ENCODE peak calls at places on chromosomes 16 and 17, in nine cellular contexts. Y is CD4-positive, CD25-positive, alpha-beta regulatory T cell; U is right lobe of liver; F is body of pancreas; K is IMR-90; I is lower lobe of right lung; N is upper lobe of left lung; C is CD8-positive, alpha-beta T cell; X is HepG2. L is an unnamed sample.

GRCh38 chr17:28350271-28350670 is 7.1 kb downstream of the POLDIP2 start:
- ATAC-seq in Y (no peak), U (no peak), F (no peak), K (no peak), I (no peak), N (no peak), C (no peak), X (no peak), L (no peak)

GRCh38 chr17:17666111-17666714 is 15.0 kb upstream of the RAI1 start:
- ATAC-seq in Y (no peak), U (no peak), F (no peak), K (peak), I (no peak), N (no peak), C (no peak), X (peak), L (no peak)

GRCh38 chr17:69175812-69176517 is 34.3 kb upstream of the ABCA6 start:
- ATAC-seq in Y (no peak), U (peak), F (no peak), K (peak), I (peak), N (peak), C (no peak), X (peak), L (no peak)

GRCh38 chr17:18944646-18945045 is 7.3 kb upstream of the SLC5A10 start:
- ATAC-seq in Y (no peak), U (no peak), F (no peak), K (no peak), I (no peak), N (no peak), C (no peak), X (no peak), L (no peak)

GRCh38 chr16:49463529-49463928 is 89.9 kb downstream of the C16orf78 start:
- ATAC-seq in Y (peak), U (no peak), F (no peak), K (no peak), I (peak), N (no peak), C (peak), X (no peak), L (no peak)

GRCh38 chr17:76051571-76051970 is 20.7 kb downstream of the SRP68 start:
- ATAC-seq in Y (no peak), U (no peak), F (no peak), K (no peak), I (peak), N (no peak), C (no peak), X (no peak), L (no peak)

GRCh38 chr16:30473231-30474061 is 904 bp downstream of the ITGAL start:
- ATAC-seq in Y (peak), U (peak), F (no peak), K (no peak), I (peak), N (peak), C (peak), X (peak), L (no peak)

GRCh38 chr17:75090871-75091854 is 3.4 kb downstream of the SLC16A5 start:
- ATAC-seq in Y (no peak), U (peak), F (no peak), K (no peak), I (no peak), N (no peak), C (no peak), X (peak), L (no peak)

GRCh38 chr17:57293077-57293476 is 36.8 kb downstream of the MSI2 start:
- ATAC-seq in Y (no peak), U (no peak), F (peak), K (no peak), I (no peak), N (no peak), C (no peak), X (peak), L (no peak)

GRCh38 chr16:23274968-23275367 is 27.1 kb upstream of the SCNN1B start:
- ATAC-seq in Y (no peak), U (no peak), F (no peak), K (no peak), I (no peak), N (no peak), C (no peak), X (peak), L (no peak)

GRCh38 chr16:57977418-57978069 is 6.6 kb upstream of the CNGB1 start:
- ATAC-seq in Y (no peak), U (peak), F (no peak), K (no peak), I (no peak), N (no peak), C (no peak), X (peak), L (no peak)

GRCh38 chr16:10922328-10923145 is 19.7 kb downstream of the DEXI start:
- ATAC-seq in Y (no peak), U (peak), F (no peak), K (peak), I (peak), N (peak), C (no peak), X (peak), L (peak)

GRCh38 chr17:83200231-83200699 is 120.9 kb downstream of the METRNL start:
- ATAC-seq in Y (peak), U (peak), F (peak), K (no peak), I (peak), N (peak), C (peak), X (no peak), L (peak)

GRCh38 chr17:56886288-56886721 is 27.5 kb downstream of the TRIM25 start:
- ATAC-seq in Y (no peak), U (peak), F (no peak), K (no peak), I (no peak), N (no peak), C (no peak), X (peak), L (no peak)

GRCh38 chr16:456891-457483 is 31.5 kb downstream of the RAB11FIP3 start:
- ATAC-seq in Y (no peak), U (peak), F (peak), K (peak), I (no peak), N (peak), C (no peak), X (peak), L (peak)

GRCh38 chr16:49958474-49958873 is 66.6 kb upstream of the CNEP1R1 start:
- ATAC-seq in Y (no peak), U (no peak), F (no peak), K (no peak), I (peak), N (no peak), C (no peak), X (no peak), L (no peak)

GRCh38 chr16:2511128-2511785 is 2.5 kb upstream of the ATP6V0C start:
- ATAC-seq in Y (no peak), U (no peak), F (no peak), K (peak), I (no peak), N (no peak), C (no peak), X (no peak), L (peak)

GRCh38 chr17:57889892-57890856 is 40.3 kb upstream of the MRPS23 start:
- ATAC-seq in Y (no peak), U (peak), F (peak), K (peak), I (peak), N (peak), C (no peak), X (no peak), L (peak)

GRCh38 chr16:54923055-54923473 is 7.6 kb upstream of the IRX5 start:
- ATAC-seq in Y (no peak), U (no peak), F (no peak), K (no peak), I (no peak), N (no peak), C (no peak), X (no peak), L (no peak)

GRCh38 chr16:25060920-25061319 is 45.8 kb upstream of the ARHGAP17 start:
- ATAC-seq in Y (peak), U (peak), F (no peak), K (peak), I (peak), N (peak), C (peak), X (no peak), L (no peak)

GRCh38 chr16:88703486-88704309 is 2.5 kb downstream of the RNF166 start:
- ATAC-seq in Y (peak), U (peak), F (no peak), K (no peak), I (peak), N (peak), C (peak), X (no peak), L (no peak)

GRCh38 chr16:71552698-71553503 is 24.0 kb downstream of the TAT start:
- ATAC-seq in Y (no peak), U (peak), F (no peak), K (no peak), I (no peak), N (no peak), C (no peak), X (peak), L (no peak)

GRCh38 chr16:66379571-66379941 is 13.1 kb downstream of the CDH5 start:
- ATAC-seq in Y (no peak), U (no peak), F (no peak), K (no peak), I (no peak), N (no peak), C (no peak), X (no peak), L (no peak)

GRCh38 chr17:55769625-55770000 is 18.8 kb downstream of the PCTP start:
- ATAC-seq in Y (no peak), U (peak), F (no peak), K (peak), I (no peak), N (peak), C (no peak), X (no peak), L (peak)

GRCh38 chr17:73545109-73545508 is 99.1 kb downstream of the SDK2 start:
- ATAC-seq in Y (no peak), U (no peak), F (no peak), K (no peak), I (no peak), N (no peak), C (no peak), X (no peak), L (no peak)

GRCh38 chr16:80142940-80143339 is 397.9 kb upstream of the DYNLRB2 start:
- ATAC-seq in Y (no peak), U (peak), F (no peak), K (no peak), I (no peak), N (no peak), C (no peak), X (peak), L (no peak)

DNA sequence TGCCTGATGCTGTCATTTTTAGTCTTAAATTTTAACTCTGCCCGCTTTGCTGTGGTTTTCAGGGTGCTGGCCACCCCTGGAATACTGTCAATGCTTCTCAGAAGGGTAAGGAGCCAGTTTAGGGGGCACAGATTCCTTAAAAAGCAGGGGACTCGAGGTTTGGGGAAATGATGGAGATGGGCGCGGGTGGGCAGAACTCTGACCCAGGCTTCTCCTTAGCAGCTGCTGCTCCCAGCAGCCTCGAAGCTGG is 23.7 kb downstream of the STAT5A start:
- ATAC-seq in Y (no peak), U (no peak), F (no peak), K (no peak), I (no peak), N (no peak), C (no peak), X (no peak), L (no peak)
- H3K27ac ChIP-seq in Y (peak), U (peak), F (no peak), K (peak), I (peak), N (peak), C (peak), X (peak), L (peak)

GRCh38 chr17:71229036-71229435 is 891.8 kb upstream of the SOX9 start:
- ATAC-seq in Y (no peak), U (no peak), F (no peak), K (peak), I (no peak), N (no peak), C (no peak), X (no peak), L (no peak)

GRCh38 chr17:71237903-71238538 is 882.8 kb upstream of the SOX9 start:
- ATAC-seq in Y (no peak), U (no peak), F (peak), K (peak), I (no peak), N (no peak), C (no peak), X (no peak), L (no peak)

GRCh38 chr17:71234349-71234748 is 886.5 kb upstream of the SOX9 start:
- ATAC-seq in Y (no peak), U (no peak), F (no peak), K (no peak), I (no peak), N (no peak), C (no peak), X (no peak), L (no peak)

DNA sequence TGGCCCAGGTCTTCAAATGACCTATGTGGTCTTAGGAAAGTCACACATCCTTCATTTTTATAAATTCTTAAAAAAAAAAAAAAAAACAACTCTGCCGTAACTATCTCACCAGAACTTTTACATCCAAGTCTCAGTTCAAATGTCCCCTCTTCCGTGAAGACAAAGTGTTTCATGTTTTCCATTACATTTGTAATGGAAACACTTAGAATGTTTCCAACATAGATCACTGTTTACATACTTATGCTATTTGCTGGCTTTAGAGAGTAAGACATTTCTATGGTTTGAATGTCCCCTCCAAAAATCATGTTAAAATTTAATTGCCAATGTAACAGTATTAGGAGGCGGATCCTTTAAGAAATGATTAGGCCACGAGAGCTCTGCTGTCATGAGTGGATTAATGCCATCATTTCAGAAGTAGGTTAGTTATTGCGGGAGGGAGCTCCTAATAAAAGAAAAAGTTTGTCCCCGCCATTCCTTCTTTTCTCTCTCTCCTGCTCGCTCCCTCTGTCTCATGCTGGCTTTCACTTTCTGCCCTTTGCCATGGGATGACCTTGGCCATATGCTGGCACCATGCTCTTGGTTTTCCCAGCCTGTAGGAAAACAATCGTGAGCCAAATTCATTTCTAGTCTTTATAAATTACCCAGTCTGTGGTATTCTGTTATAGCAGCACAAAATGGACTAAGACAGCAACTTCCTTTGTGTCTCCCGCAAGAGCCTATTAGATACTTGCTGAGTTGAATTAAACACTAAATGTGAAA is 887.8 kb upstream of the SOX9 start:
- ATAC-seq in Y (no peak), U (no peak), F (peak), K (peak), I (no peak), N (no peak), C (no peak), X (no peak), L (no peak)
- H3K27ac ChIP-seq in Y (no peak), U (no peak), F (no peak), K (peak), I (no peak), N (no peak), C (no peak), X (no peak), L (no peak)

DNA sequence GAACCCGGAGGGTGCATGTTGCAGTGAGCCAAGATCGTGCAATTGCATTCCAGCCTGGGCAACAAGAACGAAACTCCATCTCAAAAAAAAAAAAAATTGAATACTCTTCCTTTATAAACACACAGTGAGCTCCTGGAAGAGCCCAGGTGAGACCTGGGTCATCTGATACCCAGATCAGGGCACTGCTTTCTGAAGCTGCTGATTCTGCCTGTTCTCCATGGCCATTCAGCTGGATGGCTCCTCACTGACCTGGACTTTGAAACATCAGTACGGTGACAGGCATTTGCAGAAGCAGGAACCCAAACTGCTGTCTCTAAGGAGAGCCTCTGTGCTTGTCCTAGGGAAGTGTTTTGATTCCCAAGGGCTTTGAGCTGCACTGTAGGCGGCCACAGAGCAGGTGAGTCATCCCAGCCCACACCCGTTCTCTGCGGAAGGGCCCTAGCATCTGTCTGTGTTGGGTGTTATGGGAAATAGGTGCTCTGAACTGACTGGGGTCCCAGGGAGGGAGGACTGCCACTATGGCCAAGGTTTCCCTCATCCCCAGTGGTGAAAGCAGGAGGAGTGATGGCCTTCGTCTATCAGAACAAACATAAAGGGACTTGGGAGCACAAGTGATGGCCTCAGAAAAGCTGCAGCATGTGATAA is 60.7 kb upstream of the ADCY9 start:
- ATAC-seq in Y (no peak), U (peak), F (no peak), K (peak), I (peak), N (peak), C (no peak), X (peak), L (no peak)
- H3K27ac ChIP-seq in Y (no peak), U (no peak), F (no peak), K (no peak), I (no peak), N (no peak), C (no peak), X (no peak), L (no peak)

DNA sequence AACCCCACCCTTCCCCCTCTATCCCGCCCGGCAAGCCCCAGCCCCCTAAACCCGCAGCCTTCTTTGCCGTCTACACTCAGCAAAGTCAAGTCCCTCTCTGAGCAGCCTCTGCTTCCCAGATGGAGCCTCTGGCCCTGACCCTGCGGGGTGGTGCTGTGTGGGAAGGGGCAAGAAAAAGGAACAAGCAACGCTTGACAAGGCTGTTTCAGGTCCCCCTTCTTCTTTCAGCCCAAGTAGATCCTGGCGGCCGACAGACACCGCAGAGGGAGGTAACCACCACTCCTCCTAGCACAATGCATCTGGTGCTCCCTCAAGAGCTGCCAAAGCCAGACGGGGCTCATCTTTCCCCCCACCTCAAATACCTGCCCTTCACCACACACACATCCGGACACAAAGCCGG is 178.3 kb downstream of the ENGASE start:
- ATAC-seq in Y (no peak), U (no peak), F (no peak), K (no peak), I (no peak), N (no peak), C (no peak), X (no peak), L (no peak)
- H3K27ac ChIP-seq in Y (no peak), U (no peak), F (no peak), K (no peak), I (no peak), N (no peak), C (no peak), X (no peak), L (no peak)